ENCODE peak calls at places on chromosomes 2 and 18, in four cellular contexts. V is suprapubic skin, F is stomach, Z is tibial artery. N is an unnamed sample.

GRCh38 chr2:30722936-30723725 is 84.1 kb downstream of the CAPN13 start:
- DNase-seq in V (no peak), Z (no peak), F (peak), N (no peak)

GRCh38 chr2:232147440-232148077 is 186.0 kb downstream of the DIS3L2 start:
- DNase-seq in Z (no peak), F (no peak), V (no peak), N (no peak)

GRCh38 chr2:75787532-75788132 is 76.9 kb upstream of the GCFC2 start:
- DNase-seq in V (no peak), Z (no peak), F (no peak), N (no peak)

GRCh38 chr2:129769402-129769991 is 210.0 kb upstream of the RAB6C start:
- DNase-seq in F (no peak), Z (no peak), V (no peak), N (no peak)

GRCh38 chr2:9984217-9984739 is 32.8 kb downstream of the GRHL1 start:
- DNase-seq in Z (no peak), V (no peak), F (no peak), N (no peak)

GRCh38 chr2:240128608-240129144 is 7.4 kb downstream of the COPS9 start:
- DNase-seq in V (no peak), F (no peak), Z (peak), N (no peak)

GRCh38 chr2:215022418-215022817 is 116.0 kb downstream of the ABCA12 start:
- DNase-seq in V (no peak), Z (no peak), F (no peak), N (no peak)

GRCh38 chr2:234996467-234997270 is 44.9 kb downstream of the SH3BP4 start:
- DNase-seq in V (no peak), F (no peak), Z (no peak), N (no peak)

GRCh38 chr2:161651547-161651946 is 27.3 kb downstream of the SLC4A10 start:
- DNase-seq in F (no peak), V (no peak), Z (no peak), N (no peak)

GRCh38 chr2:216285641-216286156 is 86.6 kb downstream of the MARCHF4 start:
- DNase-seq in Z (no peak), V (no peak), F (no peak), N (no peak)

GRCh38 chr2:2328847-2329246 is 2.2 kb downstream of the MYT1L start:
- DNase-seq in V (no peak), F (no peak), Z (no peak), N (no peak)

GRCh38 chr2:196984888-196985287 is 58.4 kb upstream of the PGAP1 start:
- DNase-seq in F (no peak), Z (no peak), V (no peak), N (no peak)

GRCh38 chr2:109125595-109126500 is 3.2 kb upstream of the SH3RF3 start:
- DNase-seq in Z (no peak), V (no peak), F (no peak), N (peak)

GRCh38 chr2:139968588-139968987 is 1188.4 kb upstream of the NXPH2 start:
- DNase-seq in Z (no peak), V (no peak), F (no peak), N (no peak)

GRCh38 chr2:73333564-73333963 is 40.2 kb upstream of the EGR4 start:
- DNase-seq in F (no peak), Z (no peak), V (no peak), N (no peak)

GRCh38 chr2:236049981-236050380 is 118.2 kb downstream of the GBX2 start:
- DNase-seq in Z (no peak), F (no peak), V (no peak), N (no peak)

GRCh38 chr2:55268288-55268906 is 634 bp downstream of the MTIF2 start:
- DNase-seq in Z (no peak), V (no peak), F (no peak), N (no peak)

GRCh38 chr2:4585057-4585635 is 881.8 kb downstream of the DCDC2C start:
- DNase-seq in V (no peak), F (no peak), Z (no peak), N (no peak)

GRCh38 chr2:237885931-237886701 is 26.7 kb downstream of the RAMP1 start:
- DNase-seq in Z (peak), V (peak), F (no peak), N (no peak)

GRCh38 chr18:77131652-77132368 is 773 bp downstream of the MBP start:
- DNase-seq in F (peak), V (peak), Z (peak), N (no peak)

GRCh38 chr2:2097549-2097948 is 233.5 kb downstream of the MYT1L start:
- DNase-seq in F (no peak), Z (no peak), V (no peak), N (no peak)

GRCh38 chr2:231138699-231139098 is 13.9 kb upstream of the HTR2B start:
- DNase-seq in V (no peak), Z (no peak), F (no peak), N (no peak)

GRCh38 chr2:210477496-210477895 is 937 bp upstream of the LANCL1 start:
- DNase-seq in V (peak), Z (no peak), F (no peak), N (no peak)

GRCh38 chr2:214575030-214575949 is 164.4 kb downstream of the VWC2L start:
- DNase-seq in F (no peak), V (no peak), Z (no peak), N (no peak)

GRCh38 chr2:122105171-122105884 is 349.9 kb downstream of the TSN start:
- DNase-seq in F (no peak), V (no peak), Z (no peak), N (no peak)

GRCh38 chr2:14301331-14301730 is 331.2 kb upstream of the LRATD1 start:
- DNase-seq in V (no peak), F (no peak), Z (no peak), N (no peak)
- H3K27ac ChIP-seq in V (no peak), F (no peak), Z (no peak), N (no peak)

GRCh38 chr2:124080281-124081153 is 55.4 kb downstream of the CNTNAP5 start:
- DNase-seq in F (no peak), V (no peak), Z (no peak), N (no peak)
- H3K27ac ChIP-seq in F (no peak), V (no peak), Z (no peak), N (no peak)

GRCh38 chr18:9101730-9102390 is 639 bp upstream of the NDUFV2 start:
- DNase-seq in Z (no peak), V (no peak), F (no peak), N (no peak)
- H3K27ac ChIP-seq in Z (peak), V (peak), F (peak), N (peak)

GRCh38 chr2:177258059-177258458 is 6.5 kb downstream of the NFE2L2 start:
- DNase-seq in F (no peak), V (no peak), Z (no peak), N (no peak)
- H3K27ac ChIP-seq in F (no peak), V (no peak), Z (no peak), N (peak)

GRCh38 chr18:80147418-80148315 is 38.6 kb downstream of the ADNP2 start:
- DNase-seq in F (peak), Z (peak), V (peak), N (peak)
- H3K27ac ChIP-seq in F (peak), Z (no peak), V (no peak), N (peak)

N was measured in epithelial cell of prostate.